ENCODE peak calls at places on chromosome 6, in ten cellular contexts. One of them, this sample, is unnamed.
A peak's percentile ranks its signal among the peaks of the same experiment; 100 is the strongest.

GRCh38 chr6:53581161-53581560 is 36.3 kb upstream of the GCLC start:
- DNase-seq in naive thymus-derived CD4-positive, alpha-beta T cell: no peak
- DNase-seq in kidney: no peak
- DNase-seq in iPS DF 6.9: no peak
- DNase-seq in BE2C: no peak
- DNase-seq in tibial artery: no peak
- DNase-seq in fibroblast of lung: peak; percentile 38
- DNase-seq in K562: no peak
- DNase-seq in heart right ventricle: no peak
- DNase-seq in CD8-positive, alpha-beta T cell: no peak
- DNase-seq in this sample: peak; percentile 39

GRCh38 chr6:1377526-1378223 is 11.7 kb upstream of the FOXF2 start:
- DNase-seq in BE2C: no peak
- DNase-seq in naive thymus-derived CD4-positive, alpha-beta T cell: no peak
- DNase-seq in fibroblast of lung: no peak
- DNase-seq in heart right ventricle: no peak
- DNase-seq in kidney: no peak
- DNase-seq in CD8-positive, alpha-beta T cell: no peak
- DNase-seq in tibial artery: no peak
- DNase-seq in K562: no peak
- DNase-seq in iPS DF 6.9: no peak
- DNase-seq in this sample: no peak

GRCh38 chr6:148952147-148953041 is 205.6 kb downstream of the UST start:
- DNase-seq in K562: no peak
- DNase-seq in CD8-positive, alpha-beta T cell: no peak
- DNase-seq in iPS DF 6.9: no peak
- DNase-seq in fibroblast of lung: peak; percentile 61
- DNase-seq in tibial artery: no peak
- DNase-seq in heart right ventricle: no peak
- DNase-seq in BE2C: no peak
- DNase-seq in kidney: no peak
- DNase-seq in naive thymus-derived CD4-positive, alpha-beta T cell: no peak
- DNase-seq in this sample: no peak

GRCh38 chr6:56220078-56220477 is 27.3 kb downstream of the COL21A1 start:
- DNase-seq in BE2C: no peak
- DNase-seq in fibroblast of lung: no peak
- DNase-seq in K562: no peak
- DNase-seq in CD8-positive, alpha-beta T cell: no peak
- DNase-seq in kidney: no peak
- DNase-seq in tibial artery: no peak
- DNase-seq in heart right ventricle: no peak
- DNase-seq in iPS DF 6.9: no peak
- DNase-seq in naive thymus-derived CD4-positive, alpha-beta T cell: no peak
- DNase-seq in this sample: peak; percentile 48

GRCh38 chr6:48535569-48535968 is 424.6 kb upstream of the PTCHD4 start:
- DNase-seq in fibroblast of lung: peak; percentile 86
- DNase-seq in tibial artery: no peak
- DNase-seq in CD8-positive, alpha-beta T cell: no peak
- DNase-seq in iPS DF 6.9: peak; percentile 4
- DNase-seq in naive thymus-derived CD4-positive, alpha-beta T cell: no peak
- DNase-seq in BE2C: no peak
- DNase-seq in K562: no peak
- DNase-seq in kidney: no peak
- DNase-seq in heart right ventricle: no peak
- DNase-seq in this sample: peak; percentile 59

GRCh38 chr6:56259682-56260081 is 12.3 kb upstream of the COL21A1 start:
- DNase-seq in CD8-positive, alpha-beta T cell: no peak
- DNase-seq in tibial artery: no peak
- DNase-seq in kidney: no peak
- DNase-seq in fibroblast of lung: peak; percentile 86
- DNase-seq in naive thymus-derived CD4-positive, alpha-beta T cell: no peak
- DNase-seq in heart right ventricle: no peak
- DNase-seq in K562: no peak
- DNase-seq in iPS DF 6.9: no peak
- DNase-seq in BE2C: no peak
- DNase-seq in this sample: no peak

GRCh38 chr6:74814440-74814839 is 391.4 kb downstream of the COL12A1 start:
- DNase-seq in BE2C: no peak
- DNase-seq in K562: no peak
- DNase-seq in naive thymus-derived CD4-positive, alpha-beta T cell: no peak
- DNase-seq in fibroblast of lung: no peak
- DNase-seq in CD8-positive, alpha-beta T cell: no peak
- DNase-seq in tibial artery: no peak
- DNase-seq in heart right ventricle: no peak
- DNase-seq in kidney: no peak
- DNase-seq in iPS DF 6.9: no peak
- DNase-seq in this sample: no peak

GRCh38 chr6:4560225-4561077 is 215.8 kb upstream of the CDYL start:
- DNase-seq in fibroblast of lung: no peak
- DNase-seq in K562: no peak
- DNase-seq in kidney: no peak
- DNase-seq in naive thymus-derived CD4-positive, alpha-beta T cell: no peak
- DNase-seq in BE2C: no peak
- DNase-seq in iPS DF 6.9: no peak
- DNase-seq in CD8-positive, alpha-beta T cell: no peak
- DNase-seq in tibial artery: no peak
- DNase-seq in heart right ventricle: no peak
- DNase-seq in this sample: no peak

GRCh38 chr6:147676896-147677295 is 168.4 kb downstream of the SAMD5 start:
- DNase-seq in K562: no peak
- DNase-seq in tibial artery: no peak
- DNase-seq in CD8-positive, alpha-beta T cell: no peak
- DNase-seq in heart right ventricle: no peak
- DNase-seq in BE2C: no peak
- DNase-seq in fibroblast of lung: no peak
- DNase-seq in iPS DF 6.9: no peak
- DNase-seq in naive thymus-derived CD4-positive, alpha-beta T cell: no peak
- DNase-seq in kidney: no peak
- DNase-seq in this sample: peak; percentile 54

DNA sequence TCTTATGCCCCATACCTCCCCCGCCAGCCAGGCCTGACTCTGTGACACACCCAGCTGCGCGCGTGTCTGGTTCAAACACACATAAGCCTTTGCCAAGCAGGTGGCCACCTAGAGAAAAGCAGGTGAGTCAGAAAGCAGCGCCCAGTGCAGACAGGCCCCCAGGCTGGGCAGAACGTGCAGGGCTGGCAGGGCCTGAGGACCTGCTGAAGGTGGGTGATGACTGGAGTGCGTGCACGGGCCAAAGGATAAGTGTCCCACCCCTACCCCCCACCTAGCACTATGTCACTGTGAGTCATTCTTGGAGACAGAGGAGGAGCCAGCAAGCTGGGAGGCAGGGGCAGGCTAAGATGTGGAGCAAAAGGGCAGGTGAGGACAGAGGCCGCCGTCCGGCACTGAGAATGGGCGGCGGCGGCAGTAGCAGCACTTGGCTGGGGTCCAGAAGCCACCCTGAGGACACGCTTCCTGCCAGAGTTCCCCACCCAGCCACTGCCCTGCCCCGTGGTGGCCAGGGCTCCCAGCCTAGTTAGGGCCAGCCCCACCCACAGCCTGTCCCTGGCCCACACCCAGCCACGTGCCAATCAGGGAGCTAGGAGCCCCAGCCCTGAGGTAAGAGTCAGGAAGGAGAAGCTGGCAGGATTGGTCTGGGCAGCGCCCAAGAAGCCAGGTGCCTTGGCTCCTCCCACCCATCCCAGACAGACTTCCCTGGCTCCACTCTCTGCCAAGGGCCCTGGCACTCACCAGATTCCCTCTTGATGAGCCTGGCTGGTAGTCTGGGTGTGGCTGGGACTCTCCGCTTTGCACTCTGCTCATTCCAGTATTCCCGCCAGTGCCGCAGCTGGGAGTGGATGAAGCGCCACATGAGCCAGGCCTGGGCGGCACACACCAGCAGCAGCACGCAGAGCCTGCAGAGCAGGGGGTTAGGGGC is 72.7 kb downstream of the TRAM2 start:
- DNase-seq in fibroblast of lung: peak; percentile 83
- DNase-seq in naive thymus-derived CD4-positive, alpha-beta T cell: no peak
- DNase-seq in kidney: peak; percentile 98
- DNase-seq in heart right ventricle: peak; percentile 88
- DNase-seq in tibial artery: peak; percentile 98
- DNase-seq in CD8-positive, alpha-beta T cell: no peak
- DNase-seq in K562: peak; percentile 90
- DNase-seq in BE2C: peak; percentile 86
- DNase-seq in iPS DF 6.9: no peak
- DNase-seq in this sample: peak; percentile 59
- H3K4me3 ChIP-seq in fibroblast of lung: no peak overlapping the region
- H3K4me3 ChIP-seq in naive thymus-derived CD4-positive, alpha-beta T cell: no peak overlapping the region
- H3K4me3 ChIP-seq in kidney: no peak overlapping the region
- H3K4me3 ChIP-seq in heart right ventricle: no peak overlapping the region
- H3K4me3 ChIP-seq in tibial artery: no peak overlapping the region
- H3K4me3 ChIP-seq in CD8-positive, alpha-beta T cell: no peak overlapping the region
- H3K4me3 ChIP-seq in K562: no peak overlapping the region
- H3K4me3 ChIP-seq in BE2C: peak overlapping the region; percentile 16
- H3K4me3 ChIP-seq in iPS DF 6.9: no peak overlapping the region
- H3K4me3 ChIP-seq in this sample: no peak overlapping the region

GRCh38 chr6:135037541-135037940 is 17.1 kb downstream of the HBS1L start:
- DNase-seq in tibial artery: no peak
- DNase-seq in CD8-positive, alpha-beta T cell: no peak
- DNase-seq in iPS DF 6.9: no peak
- DNase-seq in heart right ventricle: no peak
- DNase-seq in kidney: no peak
- DNase-seq in fibroblast of lung: no peak
- DNase-seq in BE2C: no peak
- DNase-seq in naive thymus-derived CD4-positive, alpha-beta T cell: no peak
- DNase-seq in K562: no peak
- DNase-seq in this sample: no peak
- H3K36me3 ChIP-seq in tibial artery: peaks cover 18% of the 10 kb centered on the region
- H3K36me3 ChIP-seq in CD8-positive, alpha-beta T cell: no peaks in the 10 kb centered on the region
- H3K36me3 ChIP-seq in iPS DF 6.9: no peaks in the 10 kb centered on the region
- H3K36me3 ChIP-seq in heart right ventricle: no peaks in the 10 kb centered on the region
- H3K36me3 ChIP-seq in kidney: peaks cover 9% of the 10 kb centered on the region
- H3K36me3 ChIP-seq in fibroblast of lung: no peaks in the 10 kb centered on the region
- H3K36me3 ChIP-seq in BE2C: peaks cover 35% of the 10 kb centered on the region
- H3K36me3 ChIP-seq in naive thymus-derived CD4-positive, alpha-beta T cell: peaks cover 7% of the 10 kb centered on the region
- H3K36me3 ChIP-seq in K562: peaks cover 79% of the 10 kb centered on the region
- H3K36me3 ChIP-seq in this sample: peaks cover 18% of the 10 kb centered on the region

GRCh38 chr6:158707120-158707519 is 57.3 kb downstream of the SYTL3 start:
- DNase-seq in heart right ventricle: peak; percentile 45
- DNase-seq in K562: peak; percentile 65
- DNase-seq in tibial artery: peak; percentile 65
- DNase-seq in fibroblast of lung: peak; percentile 53
- DNase-seq in BE2C: peak; percentile 26
- DNase-seq in CD8-positive, alpha-beta T cell: no peak
- DNase-seq in naive thymus-derived CD4-positive, alpha-beta T cell: no peak
- DNase-seq in iPS DF 6.9: no peak
- DNase-seq in kidney: no peak
- DNase-seq in this sample: no peak

GRCh38 chr6:158708239-158708638 is 58.4 kb downstream of the SYTL3 start:
- DNase-seq in K562: no peak
- DNase-seq in tibial artery: peak; percentile 77
- DNase-seq in BE2C: no peak
- DNase-seq in CD8-positive, alpha-beta T cell: no peak
- DNase-seq in naive thymus-derived CD4-positive, alpha-beta T cell: no peak
- DNase-seq in heart right ventricle: peak; percentile 56
- DNase-seq in kidney: no peak
- DNase-seq in iPS DF 6.9: no peak
- DNase-seq in fibroblast of lung: peak; percentile 85
- DNase-seq in this sample: no peak

GRCh38 chr6:158709809-158710208 is 60.0 kb downstream of the SYTL3 start:
- DNase-seq in fibroblast of lung: no peak
- DNase-seq in K562: no peak
- DNase-seq in heart right ventricle: no peak
- DNase-seq in naive thymus-derived CD4-positive, alpha-beta T cell: no peak
- DNase-seq in BE2C: no peak
- DNase-seq in kidney: no peak
- DNase-seq in CD8-positive, alpha-beta T cell: no peak
- DNase-seq in iPS DF 6.9: no peak
- DNase-seq in tibial artery: peak; percentile 16
- DNase-seq in this sample: no peak

GRCh38 chr6:158706369-158706982 is 56.6 kb downstream of the SYTL3 start:
- DNase-seq in tibial artery: peak; percentile 87
- DNase-seq in CD8-positive, alpha-beta T cell: no peak
- DNase-seq in naive thymus-derived CD4-positive, alpha-beta T cell: no peak
- DNase-seq in BE2C: peak; percentile 64
- DNase-seq in kidney: no peak
- DNase-seq in K562: peak; percentile 57
- DNase-seq in iPS DF 6.9: no peak
- DNase-seq in heart right ventricle: peak; percentile 36
- DNase-seq in fibroblast of lung: peak; percentile 64
- DNase-seq in this sample: peak; percentile 65

GRCh38 chr6:158707826-158708225 is 58.0 kb downstream of the SYTL3 start:
- DNase-seq in kidney: no peak
- DNase-seq in tibial artery: peak; percentile 61
- DNase-seq in naive thymus-derived CD4-positive, alpha-beta T cell: no peak
- DNase-seq in CD8-positive, alpha-beta T cell: peak; percentile 19
- DNase-seq in fibroblast of lung: peak; percentile 28
- DNase-seq in iPS DF 6.9: no peak
- DNase-seq in heart right ventricle: no peak
- DNase-seq in K562: no peak
- DNase-seq in BE2C: no peak
- DNase-seq in this sample: no peak
- H3K4me1 ChIP-seq in kidney: peaks cover 27% of the 10 kb centered on the region
- H3K4me1 ChIP-seq in tibial artery: peaks cover 23% of the 10 kb centered on the region
- H3K4me1 ChIP-seq in naive thymus-derived CD4-positive, alpha-beta T cell: peaks cover 9% of the 10 kb centered on the region
- H3K4me1 ChIP-seq in CD8-positive, alpha-beta T cell: peaks cover 8% of the 10 kb centered on the region
- H3K4me1 ChIP-seq in fibroblast of lung: peaks cover 8% of the 10 kb centered on the region
- H3K4me1 ChIP-seq in iPS DF 6.9: peaks cover 1% of the 10 kb centered on the region
- H3K4me1 ChIP-seq in heart right ventricle: peaks cover 38% of the 10 kb centered on the region
- H3K4me1 ChIP-seq in K562: peaks cover 26% of the 10 kb centered on the region
- H3K4me1 ChIP-seq in BE2C: peaks cover 8% of the 10 kb centered on the region
- H3K4me1 ChIP-seq in this sample: peaks cover 3% of the 10 kb centered on the region

GRCh38 chr6:146361367-146361924 is 182.2 kb upstream of the RAB32 start:
- DNase-seq in fibroblast of lung: peak; percentile 38
- DNase-seq in K562: no peak
- DNase-seq in BE2C: no peak
- DNase-seq in naive thymus-derived CD4-positive, alpha-beta T cell: no peak
- DNase-seq in heart right ventricle: peak; percentile 32
- DNase-seq in iPS DF 6.9: no peak
- DNase-seq in kidney: no peak
- DNase-seq in CD8-positive, alpha-beta T cell: no peak
- DNase-seq in tibial artery: no peak
- DNase-seq in this sample: no peak
- H3K4me3 ChIP-seq in fibroblast of lung: no peak overlapping the region
- H3K4me3 ChIP-seq in K562: no peak overlapping the region
- H3K4me3 ChIP-seq in BE2C: no peak overlapping the region
- H3K4me3 ChIP-seq in naive thymus-derived CD4-positive, alpha-beta T cell: no peak overlapping the region
- H3K4me3 ChIP-seq in heart right ventricle: no peak overlapping the region
- H3K4me3 ChIP-seq in iPS DF 6.9: no peak overlapping the region
- H3K4me3 ChIP-seq in kidney: no peak overlapping the region
- H3K4me3 ChIP-seq in CD8-positive, alpha-beta T cell: no peak overlapping the region
- H3K4me3 ChIP-seq in tibial artery: no peak overlapping the region
- H3K4me3 ChIP-seq in this sample: no peak overlapping the region

DNA sequence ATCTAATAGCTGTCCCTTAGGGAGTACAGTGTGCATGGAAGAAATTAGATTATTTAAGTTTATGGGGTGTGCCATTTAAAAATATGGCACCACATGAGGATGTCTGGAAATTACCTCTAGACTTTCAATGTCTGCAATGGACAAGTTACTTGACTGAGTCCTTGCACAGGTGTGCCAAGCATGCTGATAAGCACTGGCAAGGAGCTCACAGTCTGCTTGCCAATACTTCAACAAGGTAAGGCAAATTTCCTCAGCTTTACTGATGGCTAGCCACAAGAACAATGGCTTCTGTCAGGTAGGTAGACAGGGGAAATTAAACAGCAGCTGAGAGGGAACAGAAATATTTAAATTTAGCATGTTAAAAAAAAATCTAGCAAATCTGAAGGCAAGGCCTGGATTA is 91.1 kb upstream of the TRAF3IP2 start:
- DNase-seq in CD8-positive, alpha-beta T cell: no peak
- DNase-seq in BE2C: no peak
- DNase-seq in naive thymus-derived CD4-positive, alpha-beta T cell: no peak
- DNase-seq in K562: no peak
- DNase-seq in fibroblast of lung: no peak
- DNase-seq in iPS DF 6.9: no peak
- DNase-seq in kidney: no peak
- DNase-seq in heart right ventricle: no peak
- DNase-seq in tibial artery: no peak
- DNase-seq in this sample: no peak
- H3K36me3 ChIP-seq in CD8-positive, alpha-beta T cell: peaks cover 62% of the 10 kb centered on the region
- H3K36me3 ChIP-seq in BE2C: peaks cover 43% of the 10 kb centered on the region
- H3K36me3 ChIP-seq in naive thymus-derived CD4-positive, alpha-beta T cell: peaks cover 61% of the 10 kb centered on the region
- H3K36me3 ChIP-seq in K562: no peaks in the 10 kb centered on the region
- H3K36me3 ChIP-seq in fibroblast of lung: peaks cover 3% of the 10 kb centered on the region
- H3K36me3 ChIP-seq in iPS DF 6.9: peaks cover 4% of the 10 kb centered on the region
- H3K36me3 ChIP-seq in kidney: peaks cover 5% of the 10 kb centered on the region
- H3K36me3 ChIP-seq in heart right ventricle: no peaks in the 10 kb centered on the region
- H3K36me3 ChIP-seq in tibial artery: no peaks in the 10 kb centered on the region
- H3K36me3 ChIP-seq in this sample: peaks cover 4% of the 10 kb centered on the region